ENCODE peak calls at places on chromosome 9, in nine cellular contexts. C, Q, N, J, I, F, D, O and Y are unnamed samples.

GRCh38 chr9:73104342-73104741 is 47.3 kb upstream of the ANXA1 start:
- DNase-seq in C (no peak), Q (no peak), N (no peak), J (no peak), I (no peak), F (no peak), D (no peak), O (no peak), Y (no peak)

GRCh38 chr9:76459691-76460635 is 981 bp downstream of the GCNT1 start:
- DNase-seq in C (no peak), Q (peak; percentile 26), N (no peak), J (no peak), I (no peak), F (peak; percentile 79), D (no peak), O (no peak), Y (peak; percentile 71)

GRCh38 chr9:93134018-93134739 is at the start of gene NINJ1:
- DNase-seq in C (peak; percentile 79), Q (peak; percentile 52), N (peak; percentile 77), J (no peak), I (peak; percentile 74), F (peak; percentile 75), D (no peak), O (peak; percentile 83), Y (peak; percentile 51)

GRCh38 chr9:15192856-15193255 is 114.2 kb downstream of the TTC39B start:
- DNase-seq in C (no peak), Q (no peak), N (no peak), J (no peak), I (no peak), F (no peak), D (no peak), O (no peak), Y (no peak)

GRCh38 chr9:77819672-77820071 is 171.6 kb upstream of the GNA14 start:
- DNase-seq in C (no peak), Q (no peak), N (no peak), J (no peak), I (no peak), F (peak; percentile 53), D (no peak), O (no peak), Y (peak; percentile 32)

GRCh38 chr9:133477992-133478850 is 678 bp downstream of the SLC2A6 start:
- DNase-seq in C (no peak), Q (no peak), N (no peak), J (no peak), I (no peak), F (peak; percentile 72), D (no peak), O (no peak), Y (no peak)

GRCh38 chr9:114271556-114272510 is 51.1 kb upstream of the ORM1 start:
- DNase-seq in C (no peak), Q (no peak), N (no peak), J (no peak), I (no peak), F (peak; percentile 49), D (peak; percentile 47), O (peak; percentile 8), Y (peak; percentile 31)

GRCh38 chr9:33287087-33287490 is 3.2 kb upstream of the NFX1 start:
- DNase-seq in C (no peak), Q (peak; percentile 28), N (peak; percentile 63), J (no peak), I (no peak), F (peak; percentile 76), D (peak; percentile 73), O (peak; percentile 23), Y (peak; percentile 60)

GRCh38 chr9:98175762-98176161 is 16.7 kb downstream of the CORO2A start:
- DNase-seq in C (no peak), Q (no peak), N (no peak), J (no peak), I (no peak), F (no peak), D (no peak), O (no peak), Y (no peak)

GRCh38 chr9:77945798-77946197 is 85.8 kb downstream of the GNAQ start:
- DNase-seq in C (no peak), Q (no peak), N (no peak), J (no peak), I (no peak), F (peak; percentile 54), D (no peak), O (no peak), Y (no peak)

GRCh38 chr9:20623748-20624124 is 1.4 kb upstream of the MLLT3 start:
- DNase-seq in C (no peak), Q (no peak), N (no peak), J (no peak), I (no peak), F (no peak), D (no peak), O (no peak), Y (no peak)

GRCh38 chr9:113463418-113464285 is at the start of gene RGS3:
- DNase-seq in C (no peak), Q (peak; percentile 80), N (no peak), J (no peak), I (no peak), F (no peak), D (no peak), O (no peak), Y (no peak)

GRCh38 chr9:29999645-30000044 is 2384.8 kb upstream of the ACO1 start:
- DNase-seq in C (no peak), Q (no peak), N (no peak), J (no peak), I (no peak), F (no peak), D (no peak), O (no peak), Y (no peak)

GRCh38 chr9:118336952-118337349 is 632.7 kb downstream of the TLR4 start:
- DNase-seq in C (no peak), Q (no peak), N (no peak), J (no peak), I (no peak), F (no peak), D (no peak), O (no peak), Y (peak; percentile 3)

GRCh38 chr9:81138173-81138572 is 551.2 kb downstream of the TLE1 start:
- DNase-seq in C (no peak), Q (no peak), N (no peak), J (no peak), I (no peak), F (no peak), D (no peak), O (no peak), Y (no peak)

GRCh38 chr9:131304676-131305366 is 15.3 kb downstream of the PLPP7 start:
- DNase-seq in C (no peak), Q (no peak), N (no peak), J (peak; percentile 21), I (no peak), F (no peak), D (no peak), O (no peak), Y (no peak)

GRCh38 chr9:13427587-13427986 is 148.1 kb upstream of the MPDZ start:
- DNase-seq in C (no peak), Q (peak; percentile 15), N (no peak), J (peak; percentile 27), I (no peak), F (peak; percentile 83), D (peak; percentile 57), O (no peak), Y (peak; percentile 22)

GRCh38 chr9:70641631-70642030 is 227.2 kb upstream of the KLF9 start:
- DNase-seq in C (no peak), Q (peak; percentile 12), N (no peak), J (no peak), I (no peak), F (no peak), D (no peak), O (no peak), Y (no peak)

GRCh38 chr9:131642496-131643083 is 97.3 kb downstream of the PRRT1B start:
- DNase-seq in C (no peak), Q (no peak), N (peak; percentile 66), J (no peak), I (no peak), F (no peak), D (no peak), O (no peak), Y (no peak)

GRCh38 chr9:110033869-110034268 is 174.1 kb downstream of the C9orf152 start:
- DNase-seq in C (no peak), Q (no peak), N (no peak), J (no peak), I (no peak), F (peak; percentile 36), D (no peak), O (no peak), Y (peak; percentile 31)

GRCh38 chr9:31597977-31598376 is 786.5 kb upstream of the ACO1 start:
- DNase-seq in C (no peak), Q (no peak), N (no peak), J (no peak), I (no peak), F (peak; percentile 25), D (no peak), O (no peak), Y (no peak)

GRCh38 chr9:87122947-87123685 is 175.8 kb upstream of the GAS1 start:
- DNase-seq in C (no peak), Q (no peak), N (no peak), J (peak; percentile 80), I (no peak), F (peak; percentile 94), D (no peak), O (no peak), Y (peak; percentile 95)

GRCh38 chr9:6845881-6846280 is 88.1 kb downstream of the KDM4C start:
- DNase-seq in C (no peak), Q (no peak), N (no peak), J (no peak), I (no peak), F (no peak), D (no peak), O (no peak), Y (peak; percentile 3)

GRCh38 chr9:69036319-69036718 is 767 bp downstream of the FXN start:
- DNase-seq in C (no peak), Q (no peak), N (peak; percentile 28), J (no peak), I (no peak), F (peak; percentile 45), D (no peak), O (no peak), Y (peak; percentile 11)

GRCh38 chr9:23842531-23843129 is 16.6 kb upstream of the ELAVL2 start:
- DNase-seq in C (no peak), Q (no peak), N (no peak), J (no peak), I (no peak), F (no peak), D (no peak), O (no peak), Y (no peak)

GRCh38 chr9:86287013-86287412 is 4.7 kb upstream of the ISCA1 start:
- DNase-seq in C (no peak), Q (no peak), N (no peak), J (peak; percentile 38), I (no peak), F (peak; percentile 63), D (peak; percentile 60), O (no peak), Y (no peak)

GRCh38 chr9:133489253-133490190 is 10.6 kb upstream of the SLC2A6 start:
- DNase-seq in C (no peak), Q (no peak), N (no peak), J (no peak), I (no peak), F (no peak), D (no peak), O (no peak), Y (no peak)

GRCh38 chr9:2616726-2617377 is 4.7 kb upstream of the VLDLR start:
- DNase-seq in C (no peak), Q (no peak), N (no peak), J (no peak), I (no peak), F (no peak), D (no peak), O (no peak), Y (no peak)

GRCh38 chr9:121317737-121318630 is 50.0 kb downstream of the GSN start:
- DNase-seq in C (no peak), Q (no peak), N (no peak), J (no peak), I (no peak), F (no peak), D (no peak), O (peak; percentile 39), Y (no peak)

GRCh38 chr9:102855646-102856045 is 139.5 kb upstream of the CYLC2 start:
- DNase-seq in C (no peak), Q (no peak), N (no peak), J (no peak), I (no peak), F (peak; percentile 31), D (no peak), O (no peak), Y (peak; percentile 39)

GRCh38 chr9:37784291-37784639 is 599 bp downstream of the EXOSC3 start:
- DNase-seq in C (no peak), Q (no peak), N (no peak), J (no peak), I (no peak), F (peak; percentile 26), D (no peak), O (no peak), Y (no peak)